ENCODE peak calls at places on chromosome 22, in nine cellular contexts. S is activated B cell treated with CpG ODN at 0.5 μM for 24 hours, E is MCF 10A, T is left ventricle myocardium inferior, J is mucosa of descending colon, D is cardiac muscle cell, I is fibroblast of pulmonary artery, X is GM12865, A is HCT116. G is an unnamed sample.

GRCh38 chr22:38098410-38099249 is 11.9 kb downstream of the BAIAP2L2 start:
- DNase-seq in E (no peak), A (no peak), S (no peak), T (no peak), X (no peak), I (peak; percentile 80), J (no peak), D (peak; percentile 72), G (no peak)

GRCh38 chr22:41690476-41690875 is 1.8 kb upstream of the SNU13 start:
- DNase-seq in X (no peak), S (no peak), A (no peak), J (no peak), T (no peak), I (no peak), E (no peak), D (no peak), G (no peak)

GRCh38 chr22:35524966-35525686 is 15.5 kb upstream of the RASD2 start:
- DNase-seq in J (peak; percentile 18), S (no peak), A (no peak), D (no peak), T (peak; percentile 44), I (no peak), E (no peak), X (no peak), G (no peak)

GRCh38 chr22:49090061-49090852 is 737.4 kb downstream of the BRD1 start:
- DNase-seq in T (no peak), S (no peak), J (no peak), X (no peak), I (no peak), A (no peak), D (no peak), E (no peak), G (no peak)

GRCh38 chr22:32407936-32408335 is 4.1 kb downstream of the RTCB start:
- DNase-seq in T (no peak), J (no peak), E (no peak), D (no peak), I (no peak), X (no peak), S (no peak), A (no peak), G (no peak)

GRCh38 chr22:44665115-44665514 is 36.9 kb upstream of the PRR5 start:
- DNase-seq in X (no peak), J (peak; percentile 36), I (no peak), D (peak; percentile 60), T (peak; percentile 47), E (no peak), S (no peak), A (no peak), G (no peak)

GRCh38 chr22:44341431-44342346 is 28.9 kb upstream of the SHISAL1 start:
- DNase-seq in J (no peak), E (peak; percentile 69), D (peak; percentile 77), S (no peak), A (no peak), T (no peak), I (peak; percentile 60), X (no peak), G (no peak)

GRCh38 chr22:41367039-41367679 is 14.6 kb upstream of the TEF start:
- DNase-seq in D (peak; percentile 99), S (no peak), X (no peak), J (peak; percentile 93), E (peak; percentile 93), T (peak; percentile 98), A (peak; percentile 71), I (peak; percentile 98), G (peak; percentile 97)

GRCh38 chr22:38416621-38417251 is 38.3 kb downstream of the KCNJ4 start:
- DNase-seq in J (no peak), T (no peak), D (no peak), E (no peak), I (no peak), A (no peak), S (no peak), X (no peak), G (no peak)

GRCh38 chr22:43884600-43885318 is 7.1 kb downstream of the PNPLA5 start:
- DNase-seq in I (peak; percentile 50), A (no peak), J (peak; percentile 69), E (peak; percentile 59), D (peak; percentile 58), S (peak; percentile 31), T (peak; percentile 59), X (peak; percentile 92), G (peak; percentile 84)

GRCh38 chr22:35561796-35562526 is 21.3 kb downstream of the RASD2 start:
- DNase-seq in X (no peak), E (peak; percentile 84), S (no peak), T (no peak), A (peak; percentile 70), J (no peak), D (peak; percentile 74), I (peak; percentile 57), G (peak; percentile 38)

GRCh38 chr22:42702675-42703074 is 18.0 kb downstream of the A4GALT start:
- DNase-seq in X (no peak), I (no peak), E (no peak), D (no peak), J (no peak), A (no peak), S (no peak), T (no peak), G (no peak)
- TF ChIP-seq CTCF in X (no peak), I (no peak), E (no peak), D (no peak), J (no peak), A (no peak), S (no peak), T (no peak), G (no peak)

GRCh38 chr22:27394806-27395404 is 406.7 kb downstream of the MN1 start:
- DNase-seq in S (no peak), A (no peak), E (no peak), T (no peak), J (no peak), X (no peak), D (no peak), I (no peak), G (no peak)

GRCh38 chr22:27393371-27393770 is 408.2 kb downstream of the MN1 start:
- DNase-seq in J (no peak), S (no peak), E (peak; percentile 55), D (no peak), T (no peak), A (no peak), I (no peak), X (no peak), G (peak; percentile 16)

GRCh38 chr22:27388090-27388600 is 413.4 kb downstream of the MN1 start:
- DNase-seq in D (no peak), E (no peak), X (peak; percentile 21), S (no peak), J (no peak), A (no peak), I (no peak), T (no peak), G (no peak)

GRCh38 chr22:27387561-27387960 is 414.0 kb downstream of the MN1 start:
- DNase-seq in E (no peak), T (no peak), A (no peak), X (no peak), I (no peak), J (no peak), D (no peak), S (no peak), G (no peak)

DNA sequence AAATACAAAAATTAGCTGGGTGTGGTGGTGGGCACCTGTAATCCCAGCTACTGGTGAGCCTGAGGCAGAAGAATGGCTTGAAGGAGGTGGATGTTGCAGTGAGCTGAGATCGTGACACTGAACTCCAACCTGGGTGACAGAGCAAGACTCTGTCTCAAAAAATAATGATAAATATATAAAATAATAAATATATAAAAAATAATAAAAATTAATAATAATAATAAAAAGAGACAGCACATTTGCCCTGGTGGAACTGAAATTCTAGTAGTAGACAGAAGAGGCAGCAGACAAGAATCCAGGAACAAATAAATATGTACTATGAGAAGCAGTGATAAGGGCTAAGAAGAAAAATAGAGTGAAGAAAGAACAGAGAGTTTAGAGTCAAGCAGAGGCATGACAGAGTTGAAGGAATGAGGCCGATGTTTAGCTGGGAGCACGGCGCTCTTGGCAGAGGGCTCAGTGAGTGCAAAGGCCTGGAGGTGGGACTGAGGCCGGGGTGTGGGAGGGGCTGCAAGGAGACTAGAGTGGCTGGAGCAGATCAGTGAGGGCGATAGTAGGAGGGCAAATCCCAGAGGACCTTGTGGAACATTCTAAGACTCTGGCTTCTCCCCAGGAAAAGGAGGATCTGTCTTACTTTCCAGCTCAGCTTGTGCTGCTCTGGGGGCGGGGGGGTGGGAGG is 410.3 kb downstream of the MN1 start:
- DNase-seq in X (no peak), E (no peak), I (peak; percentile 44), J (no peak), T (peak; percentile 63), A (no peak), D (peak; percentile 83), S (no peak), G (no peak)
- TF ChIP-seq CTCF in X (no peak), E (no peak), I (peak; percentile 2), J (no peak), T (no peak), A (no peak), D (no peak), S (no peak), G (no peak)

DNA sequence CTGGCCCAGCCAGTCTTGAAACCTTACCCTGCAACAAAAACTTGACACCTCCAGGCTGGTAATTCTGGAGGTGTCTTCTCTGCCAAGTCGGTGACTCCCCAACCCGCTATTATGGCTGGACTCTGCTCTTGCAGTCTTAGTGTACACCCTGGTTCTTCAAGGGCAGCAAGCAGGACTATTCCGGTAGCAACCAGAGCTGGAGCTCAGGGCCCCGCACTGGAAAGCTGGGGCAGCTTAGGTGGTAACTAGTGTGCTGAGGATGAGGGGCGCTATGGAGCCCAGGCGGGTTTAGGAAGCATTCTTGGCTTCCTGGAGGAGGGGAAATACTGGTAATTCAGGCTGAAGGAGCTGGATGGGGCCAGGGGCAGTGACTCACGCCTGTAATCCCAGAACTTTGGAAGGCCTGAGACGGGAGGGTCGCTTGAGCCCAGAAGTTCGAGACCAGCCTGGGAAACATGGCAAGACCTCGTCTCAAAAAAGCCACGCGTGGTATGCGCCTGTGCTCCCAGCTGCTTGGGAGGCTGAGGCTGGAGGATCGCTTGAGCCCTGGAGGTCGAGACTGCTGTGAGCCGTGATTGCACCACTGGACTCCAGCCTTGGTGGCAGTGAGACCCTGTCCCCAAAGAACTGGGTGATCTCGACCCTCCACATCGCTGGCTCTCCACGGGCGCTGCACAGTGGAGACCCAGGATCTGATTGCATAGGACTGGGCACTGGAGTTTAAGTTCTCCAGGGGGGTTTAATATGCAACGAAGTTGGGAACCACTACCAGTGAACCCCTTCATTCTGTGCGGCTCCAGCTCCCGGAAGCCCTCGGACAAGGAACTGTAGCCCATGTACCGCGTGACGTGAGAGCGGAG is 10.6 kb upstream of the AIFM3 start:
- DNase-seq in J (peak; percentile 86), T (no peak), D (peak; percentile 50), X (no peak), A (peak; percentile 73), E (peak; percentile 77), I (peak; percentile 22), S (no peak), G (peak; percentile 72)
- TF ChIP-seq CTCF in J (no peak), T (no peak), D (peak; percentile 20), X (no peak), A (peak; percentile 54), E (no peak), I (no peak), S (no peak), G (no peak)

DNA sequence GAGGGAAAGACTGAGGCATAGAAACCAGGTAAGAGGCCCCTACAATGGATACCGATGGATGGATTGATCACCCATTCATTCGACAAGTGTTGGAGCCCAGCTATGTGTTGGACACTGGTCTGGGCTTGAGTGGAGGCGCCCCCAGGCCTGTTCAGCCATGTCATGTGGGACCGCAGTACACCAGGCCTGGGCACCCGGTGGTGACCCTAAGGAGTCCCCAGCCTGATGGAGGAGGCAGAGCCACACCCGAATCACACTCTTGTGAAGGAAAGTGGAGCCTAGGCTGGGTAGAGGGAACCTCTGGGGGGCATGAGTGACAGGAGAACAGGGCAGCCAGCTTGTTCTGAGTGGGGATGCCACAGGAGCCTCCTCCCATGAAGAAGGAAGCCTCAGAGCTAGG is 10.2 kb downstream of the CACNA1I start:
- DNase-seq in A (no peak), S (no peak), D (no peak), J (no peak), T (no peak), I (no peak), X (no peak), E (no peak), G (no peak)
- TF ChIP-seq CTCF in A (no peak), S (no peak), D (no peak), J (no peak), T (no peak), I (no peak), X (no peak), E (no peak), G (no peak)

G was measured in Calu3.